ENCODE peak calls at places on chromosome 11, in ten cellular contexts. E, J, X, G, V, O, D, T, P and C are unnamed samples.

GRCh38 chr11:33753304-33753703 is 17.1 kb upstream of the CD59 start:
- DNase-seq in E (no peak), J (no peak), X (no peak), G (no peak), V (no peak), O (no peak), D (no peak), T (no peak), P (no peak), C (no peak)

GRCh38 chr11:37666960-37667359 is 1068.9 kb upstream of the RAG2 start:
- DNase-seq in E (no peak), J (no peak), X (no peak), G (no peak), V (no peak), O (no peak), D (no peak), T (no peak), P (no peak), C (no peak)

GRCh38 chr11:134358853-134359490 is 27.2 kb downstream of the GLB1L2 start:
- DNase-seq in E (no peak), J (no peak), X (no peak), G (no peak), V (no peak), O (no peak), D (no peak), T (no peak), P (no peak), C (no peak)

GRCh38 chr11:118318112-118319030 is 13.8 kb downstream of the CD3E start:
- DNase-seq in E (no peak), J (no peak), X (no peak), G (no peak), V (no peak), O (no peak), D (no peak), T (no peak), P (no peak), C (no peak)

GRCh38 chr11:69362315-69362714 is 68.4 kb downstream of the MYEOV start:
- DNase-seq in E (no peak), J (no peak), X (no peak), G (no peak), V (no peak), O (peak), D (no peak), T (no peak), P (no peak), C (no peak)

GRCh38 chr11:122045181-122045586 is 70.8 kb downstream of the BLID start:
- DNase-seq in E (no peak), J (no peak), X (no peak), G (peak), V (no peak), O (no peak), D (no peak), T (no peak), P (no peak), C (no peak)

GRCh38 chr11:1548221-1549070 is 23.6 kb downstream of the DUSP8 start:
- DNase-seq in E (no peak), J (no peak), X (no peak), G (peak), V (peak), O (no peak), D (no peak), T (no peak), P (no peak), C (no peak)

GRCh38 chr11:1125803-1126202 is 31.9 kb upstream of the MUC5AC start:
- DNase-seq in E (no peak), J (no peak), X (no peak), G (no peak), V (no peak), O (no peak), D (no peak), T (no peak), P (no peak), C (no peak)

GRCh38 chr11:7591992-7592391 is 78.2 kb downstream of the PPFIBP2 start:
- DNase-seq in E (no peak), J (no peak), X (no peak), G (no peak), V (no peak), O (no peak), D (no peak), T (no peak), P (no peak), C (no peak)

GRCh38 chr11:30481816-30482215 is 104.3 kb downstream of the MPPED2 start:
- DNase-seq in E (no peak), J (no peak), X (no peak), G (no peak), V (no peak), O (no peak), D (no peak), T (no peak), P (no peak), C (no peak)

GRCh38 chr11:6251990-6252473 is 7.6 kb upstream of the CCKBR start:
- DNase-seq in E (no peak), J (no peak), X (no peak), G (no peak), V (peak), O (no peak), D (no peak), T (no peak), P (no peak), C (no peak)